ENCODE peak calls at places on chromosomes 6 and 20, in four cellular contexts. P is HEK293T, B is fibroblast of gingiva, U is fibroblast of the conjunctiva. Z is an unnamed sample.

GRCh38 chr6:52555531-52556228 is 21.2 kb downstream of the TRAM2 start:
- DNase-seq in U (no peak), B (no peak), P (no peak), Z (no peak)

GRCh38 chr6:43887340-43887858 is 117.4 kb downstream of the VEGFA start:
- DNase-seq in B (no peak), U (no peak), P (no peak), Z (no peak)

GRCh38 chr20:37907677-37908397 is 4.9 kb downstream of the VSTM2L start:
- DNase-seq in U (peak), P (peak), B (peak), Z (no peak)

GRCh38 chr6:131061041-131061770 is 1.8 kb downstream of the EPB41L2 start:
- DNase-seq in B (no peak), P (no peak), U (no peak), Z (peak)

GRCh38 chr6:111524735-111525134 is 41.7 kb upstream of the REV3L start:
- DNase-seq in B (no peak), P (no peak), U (no peak), Z (no peak)

GRCh38 chr6:55528624-55529023 is 50.4 kb downstream of the HMGCLL1 start:
- DNase-seq in B (peak), U (peak), P (peak), Z (no peak)

GRCh38 chr20:51500311-51500710 is 42.2 kb downstream of the NFATC2 start:
- DNase-seq in B (no peak), U (no peak), P (no peak), Z (no peak)

GRCh38 chr6:138103876-138104275 is 3.3 kb downstream of the PERP start:
- DNase-seq in P (no peak), B (no peak), U (no peak), Z (no peak)

GRCh38 chr20:12966468-12967085 is 42.2 kb upstream of the SPTLC3 start:
- DNase-seq in U (peak), P (no peak), B (peak), Z (no peak)

GRCh38 chr6:134550604-134551003 is 232.7 kb upstream of the SGK1 start:
- DNase-seq in P (no peak), B (peak), U (no peak), Z (no peak)

GRCh38 chr20:4202441-4202840 is 187.1 kb upstream of the RNF24 start:
- DNase-seq in B (no peak), P (no peak), U (no peak), Z (no peak)

GRCh38 chr6:37638414-37639079 is 59.1 kb downstream of the MDGA1 start:
- DNase-seq in B (peak), P (no peak), U (no peak), Z (no peak)

GRCh38 chr6:132814716-132815570 is 574 bp downstream of the RPS12 start:
- DNase-seq in P (no peak), U (no peak), B (no peak), Z (no peak)